ENCODE peak calls at places on chromosome 2, in six cellular contexts. One of them, this sample, is unnamed.

GRCh38 chr2:241900251-241901017 is 30.9 kb downstream of the RTP5 start:
- DNase-seq in fibroblast of lung: no peak
- DNase-seq in trophoblast cell: no peak
- DNase-seq in suprapubic skin: peak
- DNase-seq in brain microvascular endothelial cell: no peak
- DNase-seq in heart left ventricle: peak
- DNase-seq in this sample: no peak

GRCh38 chr2:144449028-144449406 is 70.9 kb downstream of the ZEB2 start:
- DNase-seq in fibroblast of lung: no peak
- DNase-seq in trophoblast cell: no peak
- DNase-seq in suprapubic skin: no peak
- DNase-seq in brain microvascular endothelial cell: no peak
- DNase-seq in heart left ventricle: no peak
- DNase-seq in this sample: peak

GRCh38 chr2:164840930-164841718 is 499 bp downstream of the COBLL1 start:
- DNase-seq in fibroblast of lung: peak
- DNase-seq in trophoblast cell: peak
- DNase-seq in suprapubic skin: peak
- DNase-seq in brain microvascular endothelial cell: peak
- DNase-seq in heart left ventricle: peak
- DNase-seq in this sample: peak

GRCh38 chr2:148021059-148021985 is at the start of gene MBD5:
- DNase-seq in fibroblast of lung: peak
- DNase-seq in trophoblast cell: peak
- DNase-seq in suprapubic skin: no peak
- DNase-seq in brain microvascular endothelial cell: peak
- DNase-seq in heart left ventricle: peak
- DNase-seq in this sample: no peak

GRCh38 chr2:48715042-48715899 is 40.3 kb downstream of the LHCGR start:
- DNase-seq in fibroblast of lung: peak
- DNase-seq in trophoblast cell: no peak
- DNase-seq in suprapubic skin: no peak
- DNase-seq in brain microvascular endothelial cell: no peak
- DNase-seq in heart left ventricle: no peak
- DNase-seq in this sample: peak

GRCh38 chr2:44079686-44080085 is 83.9 kb upstream of the LRPPRC start:
- DNase-seq in fibroblast of lung: no peak
- DNase-seq in trophoblast cell: peak
- DNase-seq in suprapubic skin: no peak
- DNase-seq in brain microvascular endothelial cell: no peak
- DNase-seq in heart left ventricle: no peak
- DNase-seq in this sample: no peak

GRCh38 chr2:152571035-152571766 is 146.1 kb downstream of the PRPF40A start:
- DNase-seq in fibroblast of lung: no peak
- DNase-seq in trophoblast cell: no peak
- DNase-seq in suprapubic skin: no peak
- DNase-seq in brain microvascular endothelial cell: no peak
- DNase-seq in heart left ventricle: no peak
- DNase-seq in this sample: no peak

GRCh38 chr2:101310591-101311389 is 2.3 kb upstream of the RNF149 start:
- DNase-seq in fibroblast of lung: no peak
- DNase-seq in trophoblast cell: peak
- DNase-seq in suprapubic skin: no peak
- DNase-seq in brain microvascular endothelial cell: no peak
- DNase-seq in heart left ventricle: no peak
- DNase-seq in this sample: no peak

GRCh38 chr2:96665083-96665569 is 22.6 kb downstream of the FER1L5 start:
- DNase-seq in fibroblast of lung: peak
- DNase-seq in trophoblast cell: peak
- DNase-seq in suprapubic skin: no peak
- DNase-seq in brain microvascular endothelial cell: peak
- DNase-seq in heart left ventricle: no peak
- DNase-seq in this sample: peak

GRCh38 chr2:23606968-23607367 is 222.0 kb downstream of the KLHL29 start:
- DNase-seq in fibroblast of lung: peak
- DNase-seq in trophoblast cell: peak
- DNase-seq in suprapubic skin: no peak
- DNase-seq in brain microvascular endothelial cell: peak
- DNase-seq in heart left ventricle: no peak
- DNase-seq in this sample: no peak

GRCh38 chr2:134774074-134774742 is 55.4 kb upstream of the TMEM163 start:
- DNase-seq in fibroblast of lung: no peak
- DNase-seq in trophoblast cell: peak
- DNase-seq in suprapubic skin: no peak
- DNase-seq in brain microvascular endothelial cell: peak
- DNase-seq in heart left ventricle: no peak
- DNase-seq in this sample: peak

GRCh38 chr2:101860782-101861181 is 131.0 kb upstream of the IL1R2 start:
- DNase-seq in fibroblast of lung: no peak
- DNase-seq in trophoblast cell: no peak
- DNase-seq in suprapubic skin: no peak
- DNase-seq in brain microvascular endothelial cell: no peak
- DNase-seq in heart left ventricle: no peak
- DNase-seq in this sample: no peak

GRCh38 chr2:37917281-37918228 is 7.5 kb upstream of the RMDN2 start:
- DNase-seq in fibroblast of lung: no peak
- DNase-seq in trophoblast cell: peak
- DNase-seq in suprapubic skin: no peak
- DNase-seq in brain microvascular endothelial cell: no peak
- DNase-seq in heart left ventricle: no peak
- DNase-seq in this sample: no peak

GRCh38 chr2:120641366-120641771 is 94.3 kb upstream of the GLI2 start:
- DNase-seq in fibroblast of lung: peak
- DNase-seq in trophoblast cell: peak
- DNase-seq in suprapubic skin: no peak
- DNase-seq in brain microvascular endothelial cell: peak
- DNase-seq in heart left ventricle: no peak
- DNase-seq in this sample: peak

GRCh38 chr2:152556506-152556905 is 160.8 kb downstream of the PRPF40A start:
- DNase-seq in fibroblast of lung: no peak
- DNase-seq in trophoblast cell: no peak
- DNase-seq in suprapubic skin: no peak
- DNase-seq in brain microvascular endothelial cell: no peak
- DNase-seq in heart left ventricle: no peak
- DNase-seq in this sample: no peak

GRCh38 chr2:226985227-226985946 is 149.5 kb downstream of the RHBDD1 start:
- DNase-seq in fibroblast of lung: peak
- DNase-seq in trophoblast cell: peak
- DNase-seq in suprapubic skin: no peak
- DNase-seq in brain microvascular endothelial cell: peak
- DNase-seq in heart left ventricle: peak
- DNase-seq in this sample: peak

GRCh38 chr2:29084561-29084960 is 10.2 kb upstream of the PCARE start:
- DNase-seq in fibroblast of lung: no peak
- DNase-seq in trophoblast cell: no peak
- DNase-seq in suprapubic skin: no peak
- DNase-seq in brain microvascular endothelial cell: no peak
- DNase-seq in heart left ventricle: no peak
- DNase-seq in this sample: no peak

GRCh38 chr2:16246911-16247310 is 306.6 kb downstream of the MYCN start:
- DNase-seq in fibroblast of lung: no peak
- DNase-seq in trophoblast cell: no peak
- DNase-seq in suprapubic skin: no peak
- DNase-seq in brain microvascular endothelial cell: no peak
- DNase-seq in heart left ventricle: no peak
- DNase-seq in this sample: no peak

GRCh38 chr2:145975406-145975805 is 1455.5 kb upstream of the ZEB2 start:
- DNase-seq in fibroblast of lung: no peak
- DNase-seq in trophoblast cell: no peak
- DNase-seq in suprapubic skin: no peak
- DNase-seq in brain microvascular endothelial cell: no peak
- DNase-seq in heart left ventricle: no peak
- DNase-seq in this sample: no peak

GRCh38 chr2:72220170-72220569 is 72.5 kb upstream of the CYP26B1 start:
- DNase-seq in fibroblast of lung: no peak
- DNase-seq in trophoblast cell: peak
- DNase-seq in suprapubic skin: no peak
- DNase-seq in brain microvascular endothelial cell: no peak
- DNase-seq in heart left ventricle: no peak
- DNase-seq in this sample: no peak

GRCh38 chr2:187594801-187595200 is 40.6 kb upstream of the TFPI start:
- DNase-seq in fibroblast of lung: peak
- DNase-seq in trophoblast cell: no peak
- DNase-seq in suprapubic skin: no peak
- DNase-seq in brain microvascular endothelial cell: no peak
- DNase-seq in heart left ventricle: no peak
- DNase-seq in this sample: no peak

GRCh38 chr2:226308981-226309380 is 490.6 kb downstream of the IRS1 start:
- DNase-seq in fibroblast of lung: peak
- DNase-seq in trophoblast cell: no peak
- DNase-seq in suprapubic skin: no peak
- DNase-seq in brain microvascular endothelial cell: peak
- DNase-seq in heart left ventricle: peak
- DNase-seq in this sample: no peak

GRCh38 chr2:233448220-233448559 is 93.9 kb downstream of the DGKD start:
- DNase-seq in fibroblast of lung: no peak
- DNase-seq in trophoblast cell: peak
- DNase-seq in suprapubic skin: peak
- DNase-seq in brain microvascular endothelial cell: no peak
- DNase-seq in heart left ventricle: no peak
- DNase-seq in this sample: no peak

GRCh38 chr2:32772623-32773221 is 144.9 kb downstream of the TTC27 start:
- DNase-seq in fibroblast of lung: peak
- DNase-seq in trophoblast cell: peak
- DNase-seq in suprapubic skin: no peak
- DNase-seq in brain microvascular endothelial cell: peak
- DNase-seq in heart left ventricle: no peak
- DNase-seq in this sample: peak

GRCh38 chr2:234723400-234723799 is 226.5 kb upstream of the ARL4C start:
- DNase-seq in fibroblast of lung: no peak
- DNase-seq in trophoblast cell: no peak
- DNase-seq in suprapubic skin: no peak
- DNase-seq in brain microvascular endothelial cell: no peak
- DNase-seq in heart left ventricle: no peak
- DNase-seq in this sample: no peak

GRCh38 chr2:237873382-237873781 is 14.0 kb downstream of the RAMP1 start:
- DNase-seq in fibroblast of lung: peak
- DNase-seq in trophoblast cell: no peak
- DNase-seq in suprapubic skin: no peak
- DNase-seq in brain microvascular endothelial cell: no peak
- DNase-seq in heart left ventricle: no peak
- DNase-seq in this sample: no peak

GRCh38 chr2:47653909-47654789 is 128.8 kb upstream of the MSH6 start:
- DNase-seq in fibroblast of lung: peak
- DNase-seq in trophoblast cell: peak
- DNase-seq in suprapubic skin: no peak
- DNase-seq in brain microvascular endothelial cell: peak
- DNase-seq in heart left ventricle: no peak
- DNase-seq in this sample: peak

DNA sequence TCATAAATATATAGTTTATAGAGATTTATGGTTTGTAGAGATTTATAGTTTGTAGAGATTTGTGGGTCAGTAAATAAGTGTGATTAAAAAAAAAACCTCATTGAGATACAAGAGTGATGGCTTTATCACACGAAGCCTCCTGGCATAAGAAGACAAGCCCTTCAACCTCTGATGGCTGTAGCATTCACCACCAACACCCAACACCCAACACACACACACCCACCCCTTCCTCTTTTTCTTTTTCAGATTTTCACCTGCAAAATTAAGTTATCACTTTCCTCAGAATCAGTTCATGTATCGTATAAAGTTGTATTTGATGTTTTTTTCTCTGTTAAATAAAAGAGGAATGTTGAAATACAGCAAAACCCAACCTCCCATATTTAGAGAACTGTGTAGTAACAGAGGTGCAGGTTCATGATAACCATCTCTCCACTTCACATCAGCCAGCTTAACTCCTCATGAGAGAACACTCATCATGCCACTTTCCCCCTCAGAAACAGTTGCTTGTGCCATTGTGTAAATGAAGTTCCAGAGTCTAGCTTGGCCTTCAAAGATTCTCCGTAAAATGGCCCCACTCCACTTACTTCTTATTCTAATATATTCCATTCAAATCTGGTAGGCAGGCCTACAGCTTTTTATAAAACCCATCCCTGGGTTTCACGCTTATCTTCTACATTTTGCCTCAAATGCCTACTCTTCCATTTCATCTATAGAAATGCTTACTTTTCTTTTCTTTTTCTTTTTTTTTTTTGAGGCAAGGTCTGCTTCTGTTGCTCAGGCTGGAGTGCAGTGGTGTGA is 105.9 kb downstream of the SPTBN1 start:
- DNase-seq in fibroblast of lung: no peak
- DNase-seq in trophoblast cell: peak
- DNase-seq in suprapubic skin: no peak
- DNase-seq in brain microvascular endothelial cell: no peak
- DNase-seq in heart left ventricle: no peak
- DNase-seq in this sample: no peak
- H3K27ac ChIP-seq in fibroblast of lung: no peak
- H3K27ac ChIP-seq in trophoblast cell: no peak
- H3K27ac ChIP-seq in suprapubic skin: peak
- H3K27ac ChIP-seq in brain microvascular endothelial cell: no peak
- H3K27ac ChIP-seq in heart left ventricle: no peak
- H3K27ac ChIP-seq in this sample: peak

GRCh38 chr2:149800624-149801220 is 213.1 kb upstream of the MMADHC start:
- DNase-seq in fibroblast of lung: no peak
- DNase-seq in trophoblast cell: no peak
- DNase-seq in suprapubic skin: no peak
- DNase-seq in brain microvascular endothelial cell: no peak
- DNase-seq in heart left ventricle: no peak
- DNase-seq in this sample: no peak
- H3K27ac ChIP-seq in fibroblast of lung: no peak
- H3K27ac ChIP-seq in trophoblast cell: no peak
- H3K27ac ChIP-seq in suprapubic skin: no peak
- H3K27ac ChIP-seq in brain microvascular endothelial cell: no peak
- H3K27ac ChIP-seq in heart left ventricle: no peak
- H3K27ac ChIP-seq in this sample: no peak

GRCh38 chr2:174236429-174236828 is 11.9 kb downstream of the OLA1 start:
- DNase-seq in fibroblast of lung: no peak
- DNase-seq in trophoblast cell: no peak
- DNase-seq in suprapubic skin: no peak
- DNase-seq in brain microvascular endothelial cell: no peak
- DNase-seq in heart left ventricle: no peak
- DNase-seq in this sample: no peak
- H3K27ac ChIP-seq in fibroblast of lung: no peak
- H3K27ac ChIP-seq in trophoblast cell: no peak
- H3K27ac ChIP-seq in suprapubic skin: no peak
- H3K27ac ChIP-seq in brain microvascular endothelial cell: no peak
- H3K27ac ChIP-seq in heart left ventricle: no peak
- H3K27ac ChIP-seq in this sample: no peak

GRCh38 chr2:42196403-42197267 is 27.5 kb downstream of the EML4 start:
- DNase-seq in fibroblast of lung: peak
- DNase-seq in trophoblast cell: peak
- DNase-seq in suprapubic skin: no peak
- DNase-seq in brain microvascular endothelial cell: peak
- DNase-seq in heart left ventricle: peak
- DNase-seq in this sample: peak

GRCh38 chr2:42193722-42194187 is 24.6 kb downstream of the EML4 start:
- DNase-seq in fibroblast of lung: peak
- DNase-seq in trophoblast cell: no peak
- DNase-seq in suprapubic skin: no peak
- DNase-seq in brain microvascular endothelial cell: no peak
- DNase-seq in heart left ventricle: no peak
- DNase-seq in this sample: no peak

GRCh38 chr2:42194428-42194827 is 25.3 kb downstream of the EML4 start:
- DNase-seq in fibroblast of lung: no peak
- DNase-seq in trophoblast cell: no peak
- DNase-seq in suprapubic skin: no peak
- DNase-seq in brain microvascular endothelial cell: no peak
- DNase-seq in heart left ventricle: no peak
- DNase-seq in this sample: no peak

GRCh38 chr2:42196070-42196402 is 26.9 kb downstream of the EML4 start:
- DNase-seq in fibroblast of lung: no peak
- DNase-seq in trophoblast cell: no peak
- DNase-seq in suprapubic skin: no peak
- DNase-seq in brain microvascular endothelial cell: no peak
- DNase-seq in heart left ventricle: no peak
- DNase-seq in this sample: no peak

GRCh38 chr2:42195559-42195958 is 26.4 kb downstream of the EML4 start:
- DNase-seq in fibroblast of lung: peak
- DNase-seq in trophoblast cell: peak
- DNase-seq in suprapubic skin: no peak
- DNase-seq in brain microvascular endothelial cell: no peak
- DNase-seq in heart left ventricle: no peak
- DNase-seq in this sample: no peak
- H3K27ac ChIP-seq in fibroblast of lung: no peak
- H3K27ac ChIP-seq in trophoblast cell: no peak
- H3K27ac ChIP-seq in suprapubic skin: no peak
- H3K27ac ChIP-seq in brain microvascular endothelial cell: no peak
- H3K27ac ChIP-seq in heart left ventricle: no peak
- H3K27ac ChIP-seq in this sample: no peak